ENCODE peak calls at places on chromosome X, in four cellular contexts. P is GM12865, I is epithelial cell of esophagus, C is glutamatergic neuron. V is an unnamed sample.

GRCh38 chrX:40465735-40466551 is 114.8 kb upstream of the ATP6AP2 start:
- DNase-seq in I (no peak), C (no peak), P (peak), V (no peak)

GRCh38 chrX:151596282-151596681 is 32.8 kb downstream of the PASD1 start:
- DNase-seq in P (no peak), C (no peak), I (no peak), V (no peak)

GRCh38 chrX:69124108-69124507 is 41.1 kb downstream of the PJA1 start:
- DNase-seq in I (peak), P (no peak), C (no peak), V (no peak)

GRCh38 chrX:100939336-100939735 is 10.6 kb upstream of the XKRX start:
- DNase-seq in C (no peak), I (peak), P (no peak), V (no peak)

GRCh38 chrX:133630362-133630761 is 215.1 kb upstream of the GPC4 start:
- DNase-seq in C (no peak), P (no peak), I (no peak), V (no peak)

GRCh38 chrX:122591546-122591945 is 592.5 kb upstream of the GRIA3 start:
- DNase-seq in P (no peak), C (no peak), I (no peak), V (no peak)

GRCh38 chrX:1591863-1592127 is 391 bp downstream of the AKAP17A start:
- DNase-seq in I (no peak), C (no peak), P (no peak), V (no peak)

GRCh38 chrX:97009391-97009790 is 125.7 kb downstream of the RPA4 start:
- DNase-seq in C (no peak), P (no peak), I (peak), V (no peak)

GRCh38 chrX:72021975-72022374 is 109.7 kb downstream of the RTL5 start:
- DNase-seq in I (no peak), P (peak), C (no peak), V (peak)

GRCh38 chrX:79117078-79117477 is 27.4 kb upstream of the GPR174 start:
- DNase-seq in I (no peak), P (peak), C (no peak), V (no peak)

GRCh38 chrX:39815621-39816020 is 282.1 kb downstream of the BCOR start:
- DNase-seq in I (no peak), C (no peak), P (peak), V (peak)

GRCh38 chrX:115563633-115564182 is 2.7 kb downstream of the PLS3 start:
- DNase-seq in P (no peak), I (no peak), C (no peak), V (no peak)

GRCh38 chrX:18047440-18047940 is 173.2 kb downstream of the BEND2 start:
- DNase-seq in P (no peak), C (no peak), I (no peak), V (no peak)

GRCh38 chrX:120462370-120462769 is 6.7 kb downstream of the LAMP2 start:
- DNase-seq in C (no peak), I (no peak), P (no peak), V (no peak)

GRCh38 chrX:10633722-10634121 is 13.3 kb upstream of the MID1 start:
- DNase-seq in C (peak), I (peak), P (no peak), V (no peak)

GRCh38 chrX:155068165-155068564 is 2.8 kb downstream of the CMC4 start:
- DNase-seq in I (peak), P (no peak), C (no peak), V (no peak)

GRCh38 chrX:40471965-40472648 is 108.7 kb upstream of the ATP6AP2 start:
- DNase-seq in I (peak), C (no peak), P (peak), V (peak)

GRCh38 chrX:131816551-131817136 is 206.5 kb upstream of the STK26 start:
- DNase-seq in P (peak), I (no peak), C (no peak), V (peak)

GRCh38 chrX:48676106-48676892 is 7.3 kb upstream of the WAS start:
- DNase-seq in P (peak), C (peak), I (peak), V (peak)

GRCh38 chrX:34875204-34875603 is 67.4 kb upstream of the FAM47B start:
- DNase-seq in C (no peak), I (peak), P (no peak), V (no peak)

GRCh38 chrX:51899741-51900140 is 6.3 kb downstream of the MAGED1 start:
- DNase-seq in P (no peak), C (no peak), I (no peak), V (no peak)

GRCh38 chrX:4550018-4550417 is 836.6 kb upstream of the PRKX start:
- DNase-seq in C (no peak), P (no peak), I (peak), V (no peak)

GRCh38 chrX:9260603-9261002 is 204.3 kb upstream of the TBL1X start:
- DNase-seq in C (no peak), P (no peak), I (no peak), V (no peak)

GRCh38 chrX:68942797-68943196 is 114.0 kb downstream of the EFNB1 start:
- DNase-seq in I (no peak), C (no peak), P (no peak), V (no peak)

GRCh38 chrX:130401415-130402210 is at the start of gene RBMX2:
- DNase-seq in I (peak), C (peak), P (peak), V (peak)

GRCh38 chrX:109475174-109475891 is 6.6 kb downstream of the GUCY2F start:
- DNase-seq in P (peak), C (peak), I (peak), V (no peak)

GRCh38 chrX:143095311-143095710 is 69.6 kb downstream of the SPANXN4 start:
- DNase-seq in P (no peak), I (no peak), C (no peak), V (no peak)

GRCh38 chrX:20116087-20116574 is 576 bp downstream of the MAP7D2 start:
- DNase-seq in P (no peak), C (peak), I (no peak), V (no peak)

DNA sequence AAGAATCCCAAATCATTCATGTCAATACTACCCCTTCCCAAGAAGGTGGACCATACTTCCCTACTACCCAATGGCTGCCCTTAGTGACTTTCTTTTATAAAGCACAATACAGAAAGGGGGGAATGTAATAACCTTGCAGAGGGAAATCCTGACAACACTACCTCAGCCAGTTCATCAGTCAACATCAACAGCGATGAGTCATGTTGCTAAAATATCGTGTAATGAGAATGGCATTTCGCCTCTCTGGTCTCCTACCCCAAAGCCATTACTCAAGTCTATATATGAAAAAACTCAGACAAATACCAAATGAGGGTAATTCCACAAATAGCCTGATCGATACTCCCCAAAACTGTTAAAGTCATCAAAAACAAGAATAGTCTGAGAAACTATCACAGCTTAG is 3.3 kb upstream of the MAGEA8 start:
- DNase-seq in C (no peak), P (no peak), I (peak), V (no peak)
- TF ChIP-seq CTCF in C (no peak), P (no peak), I (no peak), V (no peak)

GRCh38 chrX:126770179-126770578 is 49.4 kb upstream of the PRR32 start:
- DNase-seq in P (peak), C (no peak), I (peak), V (peak)
- TF ChIP-seq CTCF in P (peak), C (peak), I (peak), V (peak)

DNA sequence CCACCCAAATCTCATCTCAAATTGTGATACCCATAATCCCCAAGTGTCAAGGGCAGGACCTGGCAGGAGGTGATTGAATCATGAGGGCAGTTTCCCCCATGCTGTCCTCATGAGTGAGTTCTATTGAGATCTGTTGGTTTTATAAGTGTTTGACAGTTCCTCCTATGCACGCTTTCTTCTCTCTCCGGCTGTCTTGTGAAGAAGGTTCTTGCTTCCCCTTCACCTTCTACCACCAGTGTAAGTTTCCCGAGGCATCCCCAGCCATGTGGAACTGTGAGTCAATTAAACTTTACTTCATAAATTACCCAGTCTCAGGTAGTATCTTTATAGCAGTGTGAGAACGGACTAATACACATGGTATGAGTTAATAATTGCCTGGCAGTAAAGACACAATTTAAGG is 581.7 kb upstream of the AMOT start:
- DNase-seq in I (no peak), C (no peak), P (no peak), V (no peak)
- TF ChIP-seq CTCF in I (no peak), C (no peak), P (no peak), V (no peak)

GRCh38 chrX:134761788-134762187 is 103.5 kb upstream of the PLAC1 start:
- DNase-seq in I (peak), P (peak), C (no peak), V (peak)
- TF ChIP-seq CTCF in I (peak), P (peak), C (peak), V (peak)

DNA sequence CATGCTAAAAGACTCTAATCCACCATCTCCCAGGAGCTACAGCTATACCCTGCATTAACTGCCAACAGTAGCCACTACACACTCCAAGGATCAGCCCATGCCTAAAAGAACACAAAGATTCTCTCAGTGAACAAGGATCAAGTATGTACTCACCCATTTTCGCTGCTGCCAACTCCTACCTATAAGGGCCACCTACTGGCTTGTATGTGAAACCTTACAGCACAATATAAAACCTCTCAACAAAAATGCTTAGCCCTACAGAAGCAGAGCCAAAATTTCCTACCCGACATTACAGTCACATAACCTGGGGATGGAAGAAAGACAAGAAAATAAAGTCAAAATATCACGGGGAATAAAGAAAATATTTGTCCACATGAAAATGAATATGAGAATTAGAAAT is 562.8 kb upstream of the POU3F4 start:
- DNase-seq in I (peak), P (no peak), C (no peak), V (no peak)
- TF ChIP-seq CTCF in I (peak), P (no peak), C (no peak), V (no peak)

GRCh38 chrX:108245462-108245861 is 153.9 kb downstream of the ATG4A start:
- DNase-seq in P (peak), C (no peak), I (no peak), V (no peak)
- TF ChIP-seq CTCF in P (no peak), C (no peak), I (no peak), V (no peak)

GRCh38 chrX:38165023-38165422 is 55.6 kb downstream of the SRPX start:
- DNase-seq in P (no peak), I (no peak), C (no peak), V (no peak)

GRCh38 chrX:38170556-38170955 is 50.1 kb downstream of the SRPX start:
- DNase-seq in P (no peak), C (no peak), I (no peak), V (no peak)

GRCh38 chrX:38163193-38163592 is 57.5 kb downstream of the SRPX start:
- DNase-seq in P (no peak), I (no peak), C (no peak), V (no peak)

GRCh38 chrX:38166478-38167083 is 54.1 kb downstream of the SRPX start:
- DNase-seq in I (peak), C (no peak), P (peak), V (peak)
- TF ChIP-seq CTCF in I (peak), C (peak), P (peak), V (peak)

GRCh38 chrX:108018659-108019381 is 26.0 kb upstream of the VSIG1 start:
- DNase-seq in P (peak), C (no peak), I (peak), V (no peak)

GRCh38 chrX:108019382-108019857 is 25.4 kb upstream of the VSIG1 start:
- DNase-seq in P (no peak), I (no peak), C (no peak), V (no peak)

GRCh38 chrX:108022491-108023089 is 22.3 kb upstream of the VSIG1 start:
- DNase-seq in P (no peak), C (no peak), I (peak), V (no peak)

GRCh38 chrX:108025954-108026616 is 18.8 kb upstream of the VSIG1 start:
- DNase-seq in C (no peak), I (no peak), P (no peak), V (no peak)

DNA sequence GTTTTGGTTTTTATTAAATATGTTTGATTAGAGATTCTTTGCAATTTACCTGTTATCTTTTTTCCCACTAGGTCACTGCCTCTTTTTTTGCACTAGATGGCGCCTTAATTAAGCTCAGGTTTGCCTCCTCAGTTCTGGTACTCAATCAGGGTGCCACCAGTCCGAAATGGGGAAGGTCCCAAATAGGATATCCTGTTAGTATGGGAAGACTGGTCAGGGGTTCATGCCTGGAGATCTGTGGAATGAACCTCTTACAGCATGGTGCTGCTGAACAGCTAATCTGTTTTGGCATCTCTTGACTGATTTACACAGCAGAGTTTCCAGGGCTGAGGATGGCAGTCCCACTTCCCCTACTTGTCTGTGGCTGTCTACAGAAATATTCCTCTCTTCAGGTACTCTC is 24.2 kb upstream of the VSIG1 start:
- DNase-seq in I (peak), P (peak), C (no peak), V (peak)
- TF ChIP-seq CTCF in I (peak), P (peak), C (peak), V (peak)

DNA sequence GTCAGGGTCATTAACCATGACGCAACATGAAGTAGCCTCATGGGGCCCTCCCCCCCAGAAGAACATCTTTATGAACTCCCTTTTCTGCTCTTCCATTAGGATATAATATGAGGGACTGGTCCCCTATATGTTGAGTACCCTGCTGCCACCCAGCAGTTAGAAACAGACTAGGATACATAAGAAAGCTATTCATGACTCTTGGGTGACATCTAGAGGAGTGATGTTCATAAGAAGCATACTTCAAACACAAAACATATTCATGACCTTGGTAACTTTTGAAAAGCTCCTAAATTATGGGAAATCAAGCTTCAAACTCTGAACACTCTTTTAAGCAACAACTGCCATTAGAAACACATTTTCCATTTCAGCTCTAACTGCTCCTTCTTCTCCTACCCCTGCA is 155.2 kb upstream of the SPIN4 start:
- DNase-seq in C (no peak), I (peak), P (peak), V (peak)
- TF ChIP-seq CTCF in C (no peak), I (peak), P (no peak), V (peak)

GRCh38 chrX:31280580-31280979 is 208.7 kb upstream of the FTHL17 start:
- DNase-seq in P (no peak), C (no peak), I (no peak), V (no peak)

DNA sequence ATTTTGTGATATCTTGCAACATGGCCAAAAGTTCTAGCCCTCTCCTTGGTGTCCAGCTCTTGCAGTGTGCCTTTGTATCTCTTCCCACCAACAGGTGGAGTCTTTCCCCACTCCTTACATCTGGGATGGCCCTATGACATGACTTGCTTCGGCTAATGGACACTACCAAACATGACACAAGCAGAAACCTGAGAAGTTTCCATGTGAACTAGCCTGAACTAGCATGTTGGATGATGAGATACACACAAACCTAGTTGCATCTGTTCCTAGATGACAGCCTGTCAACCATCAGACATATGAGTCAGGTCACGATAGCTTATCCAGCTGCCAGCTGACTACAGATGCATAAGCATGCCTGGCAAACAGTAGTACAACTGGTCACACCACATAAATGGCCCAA is 207.5 kb upstream of the FTHL17 start:
- DNase-seq in P (peak), C (no peak), I (peak), V (no peak)
- TF ChIP-seq CTCF in P (no peak), C (no peak), I (peak), V (no peak)

V was measured in GM10248.